ENCODE peak calls at places on chromosomes 11 and 22, in nine cellular contexts. E is activated gamma-delta T cell treated with anti-CD3 and anti-CD28 coated beads, Interleukin-2, amount 50 U/mL, for 16 hours; U is RPMI8226; O is left lung; X is smooth muscle cell of the brain vasculature; K is HCT116; N is T-helper 2 cell; R is midbrain; I is CD14-positive monocyte. G is an unnamed sample.

GRCh38 chr11:6627762-6628241 is 8.6 kb upstream of the TPP1 start:
- DNase-seq in E (no peak), U (no peak), O (no peak), X (no peak), K (no peak), N (no peak), R (no peak), I (no peak), G (no peak)

GRCh38 chr22:44848791-44849410 is 96.5 kb downstream of the ARHGAP8 start:
- DNase-seq in E (no peak), U (no peak), O (peak), X (no peak), K (no peak), N (no peak), R (no peak), I (no peak), G (no peak)

GRCh38 chr22:20903093-20903492 is 14.1 kb upstream of the CRKL start:
- DNase-seq in E (no peak), U (no peak), O (no peak), X (no peak), K (no peak), N (no peak), R (no peak), I (no peak), G (no peak)

GRCh38 chr11:18264035-18264434 is 2.0 kb upstream of the SAA1 start:
- DNase-seq in E (no peak), U (no peak), O (no peak), X (no peak), K (no peak), N (no peak), R (no peak), I (no peak), G (no peak)

GRCh38 chr22:50547231-50547851 is 1.6 kb downstream of the KLHDC7B start:
- DNase-seq in E (no peak), U (no peak), O (no peak), X (no peak), K (no peak), N (no peak), R (no peak), I (no peak), G (no peak)

GRCh38 chr22:32473388-32473952 is 1.1 kb upstream of the FBXO7 start:
- DNase-seq in E (peak), U (peak), O (no peak), X (no peak), K (peak), N (no peak), R (peak), I (no peak), G (no peak)

GRCh38 chr11:31810779-31811647 is at the start of gene PAX6:
- DNase-seq in E (no peak), U (no peak), O (peak), X (no peak), K (peak), N (no peak), R (peak), I (peak), G (no peak)

GRCh38 chr11:68773521-68774187 is 22.3 kb upstream of the TESMIN start:
- DNase-seq in E (no peak), U (no peak), O (no peak), X (no peak), K (no peak), N (no peak), R (no peak), I (no peak), G (no peak)

GRCh38 chr11:111777094-111778046 is 11.2 kb upstream of the PPP2R1B start:
- DNase-seq in E (peak), U (peak), O (no peak), X (no peak), K (peak), N (no peak), R (peak), I (no peak), G (no peak)

GRCh38 chr11:72191961-72192381 is at the start of gene FOLR1:
- DNase-seq in E (no peak), U (no peak), O (no peak), X (no peak), K (peak), N (no peak), R (no peak), I (no peak), G (no peak)

GRCh38 chr11:102539567-102539966 is 9.0 kb upstream of the MMP7 start:
- DNase-seq in E (no peak), U (no peak), O (no peak), X (no peak), K (no peak), N (no peak), R (no peak), I (no peak), G (no peak)

GRCh38 chr22:49994361-49995058 is 18.1 kb downstream of the IL17REL start:
- DNase-seq in E (no peak), U (no peak), O (peak), X (no peak), K (no peak), N (no peak), R (no peak), I (no peak), G (no peak)

GRCh38 chr11:74212533-74212932 is 41.4 kb downstream of the PPME1 start:
- DNase-seq in E (no peak), U (no peak), O (no peak), X (no peak), K (no peak), N (no peak), R (no peak), I (no peak), G (no peak)

GRCh38 chr11:128470081-128470480 is 117.3 kb downstream of the ETS1 start:
- DNase-seq in E (no peak), U (no peak), O (no peak), X (no peak), K (no peak), N (no peak), R (no peak), I (no peak), G (no peak)

G was measured in T-helper 17 cell.